ENCODE peak calls at places on chromosomes 13 and 19, in five cellular contexts. One of them, this sample, is unnamed.

GRCh38 chr13:73194310-73194709 is 135.5 kb downstream of the KLF5 start:
- DNase-seq in SK-N-SH: peak
- DNase-seq in GM12878: no peak
- DNase-seq in K562: no peak
- DNase-seq in HCT116: no peak
- DNase-seq in this sample: peak

GRCh38 chr13:25958983-25959382 is 92.8 kb downstream of the SHISA2 start:
- DNase-seq in SK-N-SH: no peak
- DNase-seq in GM12878: no peak
- DNase-seq in K562: no peak
- DNase-seq in HCT116: no peak
- DNase-seq in this sample: no peak

GRCh38 chr19:44005968-44006367 is 3.2 kb downstream of the ZNF230 start:
- DNase-seq in SK-N-SH: no peak
- DNase-seq in GM12878: no peak
- DNase-seq in K562: no peak
- DNase-seq in HCT116: no peak
- DNase-seq in this sample: no peak

GRCh38 chr19:53898680-53899341 is 10.3 kb upstream of the CACNG7 start:
- DNase-seq in SK-N-SH: peak
- DNase-seq in GM12878: no peak
- DNase-seq in K562: peak
- DNase-seq in HCT116: peak
- DNase-seq in this sample: no peak

GRCh38 chr19:40282920-40283319 is 2.2 kb downstream of the AKT2 start:
- DNase-seq in SK-N-SH: no peak
- DNase-seq in GM12878: no peak
- DNase-seq in K562: no peak
- DNase-seq in HCT116: no peak
- DNase-seq in this sample: no peak

GRCh38 chr13:99429670-99430069 is 71.6 kb upstream of the TM9SF2 start:
- DNase-seq in SK-N-SH: no peak
- DNase-seq in GM12878: no peak
- DNase-seq in K562: no peak
- DNase-seq in HCT116: no peak
- DNase-seq in this sample: no peak

GRCh38 chr13:27388236-27388635 is 36.2 kb upstream of the GTF3A start:
- DNase-seq in SK-N-SH: no peak
- DNase-seq in GM12878: no peak
- DNase-seq in K562: no peak
- DNase-seq in HCT116: no peak
- DNase-seq in this sample: no peak

GRCh38 chr13:113275387-113275786 is 21.7 kb upstream of the LAMP1 start:
- DNase-seq in SK-N-SH: peak
- DNase-seq in GM12878: no peak
- DNase-seq in K562: peak
- DNase-seq in HCT116: peak
- DNase-seq in this sample: peak

GRCh38 chr19:14118165-14119051 is 846 bp upstream of the PRKACA start:
- DNase-seq in SK-N-SH: peak
- DNase-seq in GM12878: no peak
- DNase-seq in K562: no peak
- DNase-seq in HCT116: no peak
- DNase-seq in this sample: peak

GRCh38 chr13:59444210-59444857 is 719.4 kb downstream of the DIAPH3 start:
- DNase-seq in SK-N-SH: no peak
- DNase-seq in GM12878: no peak
- DNase-seq in K562: no peak
- DNase-seq in HCT116: no peak
- DNase-seq in this sample: no peak
- TF ChIP-seq SIN3A in SK-N-SH: no peak
- TF ChIP-seq SIN3A in GM12878: no peak
- TF ChIP-seq SIN3A in K562: no peak
- TF ChIP-seq SIN3A in HCT116: no peak
- TF ChIP-seq SIN3A in this sample: no peak

DNA sequence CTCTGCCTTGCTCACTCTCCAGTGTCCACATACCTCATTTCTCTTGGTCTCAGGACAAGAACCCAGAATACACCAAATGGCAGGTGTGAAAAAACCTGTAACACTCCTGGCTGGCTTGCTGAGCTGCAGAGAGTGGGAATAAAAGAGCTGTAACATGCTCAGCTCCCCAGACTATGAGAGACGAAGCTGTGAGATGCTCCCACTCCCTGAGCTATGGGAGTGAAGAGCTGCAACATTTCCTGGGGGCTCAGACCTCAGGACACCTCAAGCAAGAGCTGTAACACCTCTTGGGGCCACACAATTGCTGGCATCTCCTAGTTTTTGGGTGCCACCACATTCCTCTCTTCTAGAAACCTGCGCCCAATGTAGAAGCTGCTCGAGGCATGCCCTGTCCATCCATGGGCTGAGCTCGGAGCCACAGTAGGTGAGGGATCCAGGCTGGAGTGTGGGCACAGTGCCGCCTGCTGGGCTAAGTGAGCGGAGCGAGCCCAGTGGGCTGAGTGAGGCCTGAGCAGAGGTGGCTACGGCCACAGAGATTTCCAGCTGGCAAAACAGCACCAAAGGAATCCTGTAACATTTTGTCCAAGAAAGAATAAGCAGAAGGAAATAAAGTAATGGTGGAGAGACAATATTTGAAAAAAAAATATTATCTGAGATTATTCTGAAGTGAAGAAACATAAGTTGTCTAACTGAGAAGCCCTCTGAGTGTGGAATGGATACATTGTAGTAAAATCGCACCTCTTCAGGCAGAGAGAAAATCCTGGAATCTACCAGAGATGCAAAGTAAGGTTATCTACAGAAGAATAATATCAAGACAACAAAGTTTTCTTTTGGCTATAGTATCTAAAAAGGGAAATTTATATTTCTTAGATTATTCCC is 186.2 kb upstream of the PCDH9 start:
- DNase-seq in SK-N-SH: peak
- DNase-seq in GM12878: no peak
- DNase-seq in K562: no peak
- DNase-seq in HCT116: no peak
- DNase-seq in this sample: peak
- H2AFZ ChIP-seq in SK-N-SH: no peak
- H2AFZ ChIP-seq in GM12878: no peak
- H2AFZ ChIP-seq in K562: no peak
- H2AFZ ChIP-seq in HCT116: no peak
- H2AFZ ChIP-seq in this sample: no peak

GRCh38 chr13:78816592-78816991 is 157.6 kb upstream of the OBI1 start:
- DNase-seq in SK-N-SH: no peak
- DNase-seq in GM12878: no peak
- DNase-seq in K562: no peak
- DNase-seq in HCT116: no peak
- DNase-seq in this sample: no peak
- TF ChIP-seq ZBTB33 in SK-N-SH: no peak
- TF ChIP-seq ZBTB33 in GM12878: no peak
- TF ChIP-seq ZBTB33 in K562: no peak
- TF ChIP-seq ZBTB33 in HCT116: no peak
- TF ChIP-seq ZBTB33 in this sample: no peak

GRCh38 chr19:51145926-51146493 is 3.9 kb downstream of the SIGLEC7 start:
- DNase-seq in SK-N-SH: no peak
- DNase-seq in GM12878: no peak
- DNase-seq in K562: no peak
- DNase-seq in HCT116: no peak
- DNase-seq in this sample: no peak

GRCh38 chr19:51146751-51147150 is 4.7 kb downstream of the SIGLEC7 start:
- DNase-seq in SK-N-SH: no peak
- DNase-seq in GM12878: no peak
- DNase-seq in K562: no peak
- DNase-seq in HCT116: no peak
- DNase-seq in this sample: no peak

GRCh38 chr19:51143486-51143885 is 1.4 kb downstream of the SIGLEC7 start:
- DNase-seq in SK-N-SH: no peak
- DNase-seq in GM12878: no peak
- DNase-seq in K562: no peak
- DNase-seq in HCT116: no peak
- DNase-seq in this sample: no peak

GRCh38 chr19:51142119-51142518 is at the start of gene SIGLEC7:
- DNase-seq in SK-N-SH: no peak
- DNase-seq in GM12878: no peak
- DNase-seq in K562: no peak
- DNase-seq in HCT116: no peak
- DNase-seq in this sample: no peak

DNA sequence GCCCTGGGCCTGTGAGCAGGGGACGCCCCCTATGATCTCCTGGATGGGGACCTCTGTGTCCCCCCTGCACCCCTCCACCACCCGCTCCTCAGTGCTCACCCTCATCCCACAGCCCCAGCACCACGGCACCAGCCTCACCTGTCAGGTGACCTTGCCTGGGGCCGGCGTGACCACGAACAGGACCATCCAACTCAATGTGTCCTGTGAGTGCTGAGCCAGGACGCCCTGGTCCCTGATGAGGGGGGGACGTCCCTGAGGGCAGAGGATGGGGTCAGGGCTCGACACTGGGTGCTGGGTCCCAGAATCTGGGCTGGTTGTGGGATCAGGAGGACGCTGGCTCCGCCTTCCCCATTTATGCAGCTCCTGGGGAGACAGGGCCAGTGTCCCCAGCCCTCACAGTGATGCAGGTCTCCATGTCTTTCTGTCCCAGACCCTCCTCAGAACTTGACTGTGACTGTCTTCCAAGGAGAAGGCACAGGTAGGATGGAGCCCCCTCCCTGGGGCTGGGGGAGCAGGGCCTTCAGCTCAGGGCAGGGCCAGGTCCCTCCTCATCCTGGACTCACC is 2.5 kb downstream of the SIGLEC7 start:
- DNase-seq in SK-N-SH: no peak
- DNase-seq in GM12878: no peak
- DNase-seq in K562: no peak
- DNase-seq in HCT116: no peak
- DNase-seq in this sample: no peak
- TF ChIP-seq SIN3A in SK-N-SH: no peak
- TF ChIP-seq SIN3A in GM12878: no peak
- TF ChIP-seq SIN3A in K562: no peak
- TF ChIP-seq SIN3A in HCT116: no peak
- TF ChIP-seq SIN3A in this sample: no peak

GRCh38 chr13:23984541-23984940 is 87.2 kb upstream of the C1QTNF9B start:
- DNase-seq in SK-N-SH: no peak
- DNase-seq in GM12878: no peak
- DNase-seq in K562: no peak
- DNase-seq in HCT116: no peak
- DNase-seq in this sample: no peak
- H2AFZ ChIP-seq in SK-N-SH: no peak
- H2AFZ ChIP-seq in GM12878: no peak
- H2AFZ ChIP-seq in K562: no peak
- H2AFZ ChIP-seq in HCT116: no peak
- H2AFZ ChIP-seq in this sample: no peak